ENCODE peak calls at places on chromosomes 4 and X, in six cellular contexts. U is AG08396, N is COR-L47, S is KBM-7, W is amniotic epithelial cell, H is WTC11. O is an unnamed sample.

GRCh38 chr4:149102765-149103164 is 660.6 kb upstream of the NR3C2 start:
- DNase-seq in U (no peak), N (no peak), S (no peak), W (peak), H (no peak), O (no peak)

GRCh38 chrX:41857670-41858069 is 65.7 kb downstream of the CASK start:
- DNase-seq in U (no peak), N (no peak), S (no peak), W (no peak), H (no peak), O (no peak)

GRCh38 chr4:139692300-139693012 is 26.8 kb downstream of the MGST2 start:
- DNase-seq in U (no peak), N (peak), S (peak), W (no peak), H (peak), O (no peak)

GRCh38 chr4:76515975-76516853 is 81.2 kb downstream of the SHROOM3 start:
- DNase-seq in U (no peak), N (no peak), S (no peak), W (peak), H (no peak), O (no peak)

GRCh38 chrX:15170927-15171326 is 99.0 kb downstream of the ASB9 start:
- DNase-seq in U (no peak), N (no peak), S (peak), W (peak), H (no peak), O (no peak)

GRCh38 chrX:24561121-24561520 is 86.0 kb downstream of the PCYT1B start:
- DNase-seq in U (no peak), N (no peak), S (peak), W (peak), H (no peak), O (no peak)

GRCh38 chr4:6971536-6972374 is 62.1 kb downstream of the TBC1D14 start:
- DNase-seq in U (no peak), N (no peak), S (no peak), W (no peak), H (no peak), O (no peak)

GRCh38 chrX:120790118-120790517 is 85.5 kb downstream of the CT47B1 start:
- DNase-seq in U (peak), N (peak), S (peak), W (peak), H (no peak), O (peak)

GRCh38 chr4:149914521-149915115 is 99.0 kb upstream of the IQCM start:
- DNase-seq in U (peak), N (peak), S (peak), W (peak), H (peak), O (peak)

GRCh38 chr4:151678048-151678853 is 82.6 kb downstream of the GATB start:
- DNase-seq in U (no peak), N (peak), S (no peak), W (no peak), H (no peak), O (no peak)

GRCh38 chrX:8815460-8816065 is 14.4 kb upstream of the FAM9A start:
- DNase-seq in U (peak), N (peak), S (peak), W (peak), H (no peak), O (no peak)

GRCh38 chr4:16790508-16790907 is 107.9 kb downstream of the LDB2 start:
- DNase-seq in U (no peak), N (no peak), S (no peak), W (no peak), H (no peak), O (no peak)

GRCh38 chrX:11151799-11152591 is 40.9 kb downstream of the HCCS start:
- DNase-seq in U (no peak), N (no peak), S (no peak), W (no peak), H (no peak), O (no peak)

GRCh38 chr4:139666735-139667266 is 1.2 kb downstream of the MGST2 start:
- DNase-seq in U (peak), N (peak), S (peak), W (peak), H (no peak), O (peak)

GRCh38 chr4:31089815-31090214 is 369.6 kb downstream of the PCDH7 start:
- DNase-seq in U (peak), N (peak), S (no peak), W (peak), H (no peak), O (peak)

GRCh38 chr4:169228076-169228475 is 42.7 kb downstream of the SH3RF1 start:
- DNase-seq in U (no peak), N (no peak), S (no peak), W (no peak), H (no peak), O (no peak)

GRCh38 chr4:139207873-139208403 is 30.9 kb upstream of the ELF2 start:
- DNase-seq in U (no peak), N (no peak), S (no peak), W (no peak), H (no peak), O (no peak)

GRCh38 chr4:186144596-186145569 is 40.4 kb downstream of the FAM149A start:
- DNase-seq in U (peak), N (no peak), S (peak), W (peak), H (peak), O (peak)

GRCh38 chr4:73208376-73208775 is 50.2 kb downstream of the ANKRD17 start:
- DNase-seq in U (peak), N (no peak), S (no peak), W (peak), H (no peak), O (no peak)

GRCh38 chrX:120791013-120791643 is 84.5 kb downstream of the CT47B1 start:
- DNase-seq in U (peak), N (no peak), S (no peak), W (peak), H (no peak), O (peak)

GRCh38 chr4:40121515-40121914 is 64.9 kb downstream of the N4BP2 start:
- DNase-seq in U (peak), N (no peak), S (peak), W (peak), H (no peak), O (peak)

GRCh38 chr4:110049951-110050925 is 137.6 kb downstream of the EGF start:
- DNase-seq in U (peak), N (no peak), S (peak), W (peak), H (peak), O (peak)

GRCh38 chrX:6383911-6384310 is 151.0 kb downstream of the VCX3A start:
- DNase-seq in U (no peak), N (no peak), S (no peak), W (no peak), H (no peak), O (no peak)

O was measured in MG63.